ENCODE peak calls at places on chromosomes 11 and 22, in ten cellular contexts. One of them, this sample, is unnamed.

GRCh38 chr11:44823920-44824704 is 97.3 kb downstream of the TSPAN18 start:
- DNase-seq in epithelial cell of prostate: no peak
- DNase-seq in T1000: no peak
- DNase-seq in NCI-H1092 treated with DMSO at 0.1 percent for 48 hours: no peak
- DNase-seq in fibroblast of lung: no peak
- DNase-seq in memory B cell: no peak
- DNase-seq in spleen: peak; percentile 82
- DNase-seq in fibroblast of the aortic adventitia: no peak
- DNase-seq in CD4-positive, CD25-positive, alpha-beta regulatory T cell: no peak
- DNase-seq in NCI-H526 treated with DMSO at 0.1 percent for 48 hours: no peak
- DNase-seq in this sample: no peak

GRCh38 chr22:39148727-39149535 is 3.5 kb downstream of the CBX7 start:
- DNase-seq in epithelial cell of prostate: no peak
- DNase-seq in T1000: no peak
- DNase-seq in NCI-H1092 treated with DMSO at 0.1 percent for 48 hours: no peak
- DNase-seq in fibroblast of lung: no peak
- DNase-seq in memory B cell: peak; percentile 57
- DNase-seq in spleen: peak; percentile 88
- DNase-seq in fibroblast of the aortic adventitia: no peak
- DNase-seq in CD4-positive, CD25-positive, alpha-beta regulatory T cell: peak; percentile 59
- DNase-seq in NCI-H526 treated with DMSO at 0.1 percent for 48 hours: no peak
- DNase-seq in this sample: no peak

GRCh38 chr11:130858215-130858614 is 58.1 kb downstream of the SNX19 start:
- DNase-seq in epithelial cell of prostate: no peak
- DNase-seq in T1000: no peak
- DNase-seq in NCI-H1092 treated with DMSO at 0.1 percent for 48 hours: no peak
- DNase-seq in fibroblast of lung: no peak
- DNase-seq in memory B cell: no peak
- DNase-seq in spleen: no peak
- DNase-seq in fibroblast of the aortic adventitia: no peak
- DNase-seq in CD4-positive, CD25-positive, alpha-beta regulatory T cell: no peak
- DNase-seq in NCI-H526 treated with DMSO at 0.1 percent for 48 hours: peak; percentile 41
- DNase-seq in this sample: no peak

GRCh38 chr22:39728236-39728860 is 157.8 kb downstream of the CACNA1I start:
- DNase-seq in epithelial cell of prostate: no peak
- DNase-seq in T1000: no peak
- DNase-seq in NCI-H1092 treated with DMSO at 0.1 percent for 48 hours: no peak
- DNase-seq in fibroblast of lung: no peak
- DNase-seq in memory B cell: no peak
- DNase-seq in spleen: no peak
- DNase-seq in fibroblast of the aortic adventitia: no peak
- DNase-seq in CD4-positive, CD25-positive, alpha-beta regulatory T cell: no peak
- DNase-seq in NCI-H526 treated with DMSO at 0.1 percent for 48 hours: no peak
- DNase-seq in this sample: no peak

GRCh38 chr11:89487016-89487415 is 4.2 kb downstream of the NOX4 start:
- DNase-seq in epithelial cell of prostate: peak; percentile 5
- DNase-seq in T1000: no peak
- DNase-seq in NCI-H1092 treated with DMSO at 0.1 percent for 48 hours: no peak
- DNase-seq in fibroblast of lung: peak; percentile 71
- DNase-seq in memory B cell: no peak
- DNase-seq in spleen: no peak
- DNase-seq in fibroblast of the aortic adventitia: peak; percentile 16
- DNase-seq in CD4-positive, CD25-positive, alpha-beta regulatory T cell: no peak
- DNase-seq in NCI-H526 treated with DMSO at 0.1 percent for 48 hours: no peak
- DNase-seq in this sample: no peak

GRCh38 chr11:83252941-83253340 is 33.2 kb downstream of the CCDC90B start:
- DNase-seq in epithelial cell of prostate: no peak
- DNase-seq in T1000: no peak
- DNase-seq in NCI-H1092 treated with DMSO at 0.1 percent for 48 hours: no peak
- DNase-seq in fibroblast of lung: no peak
- DNase-seq in memory B cell: no peak
- DNase-seq in spleen: no peak
- DNase-seq in fibroblast of the aortic adventitia: no peak
- DNase-seq in CD4-positive, CD25-positive, alpha-beta regulatory T cell: no peak
- DNase-seq in NCI-H526 treated with DMSO at 0.1 percent for 48 hours: no peak
- DNase-seq in this sample: no peak

GRCh38 chr11:11998091-11998781 is 10.2 kb downstream of the DKK3 start:
- DNase-seq in epithelial cell of prostate: peak; percentile 51
- DNase-seq in T1000: peak; percentile 13
- DNase-seq in NCI-H1092 treated with DMSO at 0.1 percent for 48 hours: no peak
- DNase-seq in fibroblast of lung: peak; percentile 96
- DNase-seq in memory B cell: no peak
- DNase-seq in spleen: no peak
- DNase-seq in fibroblast of the aortic adventitia: peak; percentile 86
- DNase-seq in CD4-positive, CD25-positive, alpha-beta regulatory T cell: no peak
- DNase-seq in NCI-H526 treated with DMSO at 0.1 percent for 48 hours: no peak
- DNase-seq in this sample: no peak

GRCh38 chr22:45205624-45205925 is 35.1 kb downstream of the KIAA0930 start:
- DNase-seq in epithelial cell of prostate: no peak
- DNase-seq in T1000: no peak
- DNase-seq in NCI-H1092 treated with DMSO at 0.1 percent for 48 hours: no peak
- DNase-seq in fibroblast of lung: no peak
- DNase-seq in memory B cell: no peak
- DNase-seq in spleen: peak; percentile 43
- DNase-seq in fibroblast of the aortic adventitia: no peak
- DNase-seq in CD4-positive, CD25-positive, alpha-beta regulatory T cell: no peak
- DNase-seq in NCI-H526 treated with DMSO at 0.1 percent for 48 hours: no peak
- DNase-seq in this sample: no peak

GRCh38 chr11:44607324-44607962 is 42.0 kb downstream of the CD82 start:
- DNase-seq in epithelial cell of prostate: peak; percentile 22
- DNase-seq in T1000: no peak
- DNase-seq in NCI-H1092 treated with DMSO at 0.1 percent for 48 hours: no peak
- DNase-seq in fibroblast of lung: peak; percentile 39
- DNase-seq in memory B cell: no peak
- DNase-seq in spleen: no peak
- DNase-seq in fibroblast of the aortic adventitia: no peak
- DNase-seq in CD4-positive, CD25-positive, alpha-beta regulatory T cell: no peak
- DNase-seq in NCI-H526 treated with DMSO at 0.1 percent for 48 hours: no peak
- DNase-seq in this sample: no peak

GRCh38 chr11:26522912-26523610 is 49.0 kb downstream of the MUC15 start:
- DNase-seq in epithelial cell of prostate: peak; percentile 3
- DNase-seq in T1000: no peak
- DNase-seq in NCI-H1092 treated with DMSO at 0.1 percent for 48 hours: peak; percentile 4
- DNase-seq in fibroblast of lung: peak; percentile 11
- DNase-seq in memory B cell: no peak
- DNase-seq in spleen: no peak
- DNase-seq in fibroblast of the aortic adventitia: peak; percentile 17
- DNase-seq in CD4-positive, CD25-positive, alpha-beta regulatory T cell: no peak
- DNase-seq in NCI-H526 treated with DMSO at 0.1 percent for 48 hours: no peak
- DNase-seq in this sample: no peak

GRCh38 chr11:9862981-9863380 is 199.1 kb downstream of the SWAP70 start:
- DNase-seq in epithelial cell of prostate: no peak
- DNase-seq in T1000: no peak
- DNase-seq in NCI-H1092 treated with DMSO at 0.1 percent for 48 hours: no peak
- DNase-seq in fibroblast of lung: no peak
- DNase-seq in memory B cell: no peak
- DNase-seq in spleen: no peak
- DNase-seq in fibroblast of the aortic adventitia: peak; percentile 49
- DNase-seq in CD4-positive, CD25-positive, alpha-beta regulatory T cell: no peak
- DNase-seq in NCI-H526 treated with DMSO at 0.1 percent for 48 hours: no peak
- DNase-seq in this sample: no peak

GRCh38 chr22:24236656-24237055 is 8.2 kb downstream of the GGT5 start:
- DNase-seq in epithelial cell of prostate: no peak
- DNase-seq in T1000: no peak
- DNase-seq in NCI-H1092 treated with DMSO at 0.1 percent for 48 hours: no peak
- DNase-seq in fibroblast of lung: no peak
- DNase-seq in memory B cell: no peak
- DNase-seq in spleen: no peak
- DNase-seq in fibroblast of the aortic adventitia: no peak
- DNase-seq in CD4-positive, CD25-positive, alpha-beta regulatory T cell: no peak
- DNase-seq in NCI-H526 treated with DMSO at 0.1 percent for 48 hours: no peak
- DNase-seq in this sample: no peak

GRCh38 chr11:17846852-17847453 is 112.4 kb downstream of the KCNC1 start:
- DNase-seq in epithelial cell of prostate: no peak
- DNase-seq in T1000: no peak
- DNase-seq in NCI-H1092 treated with DMSO at 0.1 percent for 48 hours: no peak
- DNase-seq in fibroblast of lung: peak; percentile 68
- DNase-seq in memory B cell: no peak
- DNase-seq in spleen: no peak
- DNase-seq in fibroblast of the aortic adventitia: peak; percentile 28
- DNase-seq in CD4-positive, CD25-positive, alpha-beta regulatory T cell: no peak
- DNase-seq in NCI-H526 treated with DMSO at 0.1 percent for 48 hours: no peak
- DNase-seq in this sample: no peak

GRCh38 chr11:45083544-45084087 is 62.8 kb upstream of the PRDM11 start:
- DNase-seq in epithelial cell of prostate: no peak
- DNase-seq in T1000: no peak
- DNase-seq in NCI-H1092 treated with DMSO at 0.1 percent for 48 hours: no peak
- DNase-seq in fibroblast of lung: no peak
- DNase-seq in memory B cell: no peak
- DNase-seq in spleen: no peak
- DNase-seq in fibroblast of the aortic adventitia: no peak
- DNase-seq in CD4-positive, CD25-positive, alpha-beta regulatory T cell: no peak
- DNase-seq in NCI-H526 treated with DMSO at 0.1 percent for 48 hours: no peak
- DNase-seq in this sample: no peak

GRCh38 chr11:5992604-5993251 is 5.9 kb upstream of the OR52L1 start:
- DNase-seq in epithelial cell of prostate: no peak
- DNase-seq in T1000: no peak
- DNase-seq in NCI-H1092 treated with DMSO at 0.1 percent for 48 hours: no peak
- DNase-seq in fibroblast of lung: peak; percentile 0
- DNase-seq in memory B cell: no peak
- DNase-seq in spleen: no peak
- DNase-seq in fibroblast of the aortic adventitia: peak; percentile 29
- DNase-seq in CD4-positive, CD25-positive, alpha-beta regulatory T cell: no peak
- DNase-seq in NCI-H526 treated with DMSO at 0.1 percent for 48 hours: peak; percentile 9
- DNase-seq in this sample: no peak

GRCh38 chr11:72696866-72697428 is 22.7 kb upstream of the PDE2A start:
- DNase-seq in epithelial cell of prostate: no peak
- DNase-seq in T1000: no peak
- DNase-seq in NCI-H1092 treated with DMSO at 0.1 percent for 48 hours: no peak
- DNase-seq in fibroblast of lung: no peak
- DNase-seq in memory B cell: no peak
- DNase-seq in spleen: no peak
- DNase-seq in fibroblast of the aortic adventitia: no peak
- DNase-seq in CD4-positive, CD25-positive, alpha-beta regulatory T cell: no peak
- DNase-seq in NCI-H526 treated with DMSO at 0.1 percent for 48 hours: no peak
- DNase-seq in this sample: no peak

GRCh38 chr11:44524751-44525171 is 40.7 kb upstream of the CD82 start:
- DNase-seq in epithelial cell of prostate: no peak
- DNase-seq in T1000: no peak
- DNase-seq in NCI-H1092 treated with DMSO at 0.1 percent for 48 hours: no peak
- DNase-seq in fibroblast of lung: peak; percentile 56
- DNase-seq in memory B cell: no peak
- DNase-seq in spleen: no peak
- DNase-seq in fibroblast of the aortic adventitia: no peak
- DNase-seq in CD4-positive, CD25-positive, alpha-beta regulatory T cell: no peak
- DNase-seq in NCI-H526 treated with DMSO at 0.1 percent for 48 hours: no peak
- DNase-seq in this sample: no peak

GRCh38 chr22:30732426-30732825 is 37.8 kb downstream of the OSBP2 start:
- DNase-seq in epithelial cell of prostate: no peak
- DNase-seq in T1000: no peak
- DNase-seq in NCI-H1092 treated with DMSO at 0.1 percent for 48 hours: no peak
- DNase-seq in fibroblast of lung: no peak
- DNase-seq in memory B cell: no peak
- DNase-seq in spleen: no peak
- DNase-seq in fibroblast of the aortic adventitia: no peak
- DNase-seq in CD4-positive, CD25-positive, alpha-beta regulatory T cell: no peak
- DNase-seq in NCI-H526 treated with DMSO at 0.1 percent for 48 hours: no peak
- DNase-seq in this sample: no peak

GRCh38 chr11:441418-442274 is at the start of gene ANO9:
- DNase-seq in epithelial cell of prostate: no peak
- DNase-seq in T1000: no peak
- DNase-seq in NCI-H1092 treated with DMSO at 0.1 percent for 48 hours: peak; percentile 11
- DNase-seq in fibroblast of lung: no peak
- DNase-seq in memory B cell: peak; percentile 56
- DNase-seq in spleen: peak; percentile 89
- DNase-seq in fibroblast of the aortic adventitia: no peak
- DNase-seq in CD4-positive, CD25-positive, alpha-beta regulatory T cell: peak; percentile 49
- DNase-seq in NCI-H526 treated with DMSO at 0.1 percent for 48 hours: peak; percentile 73
- DNase-seq in this sample: no peak

GRCh38 chr22:44963055-44963454 is 46.8 kb downstream of the PHF21B start:
- DNase-seq in epithelial cell of prostate: no peak
- DNase-seq in T1000: no peak
- DNase-seq in NCI-H1092 treated with DMSO at 0.1 percent for 48 hours: no peak
- DNase-seq in fibroblast of lung: no peak
- DNase-seq in memory B cell: no peak
- DNase-seq in spleen: no peak
- DNase-seq in fibroblast of the aortic adventitia: no peak
- DNase-seq in CD4-positive, CD25-positive, alpha-beta regulatory T cell: no peak
- DNase-seq in NCI-H526 treated with DMSO at 0.1 percent for 48 hours: no peak
- DNase-seq in this sample: no peak

GRCh38 chr11:36456136-36456535 is 53.9 kb downstream of the TRAF6 start:
- DNase-seq in epithelial cell of prostate: no peak
- DNase-seq in T1000: no peak
- DNase-seq in NCI-H1092 treated with DMSO at 0.1 percent for 48 hours: no peak
- DNase-seq in fibroblast of lung: peak; percentile 80
- DNase-seq in memory B cell: no peak
- DNase-seq in spleen: no peak
- DNase-seq in fibroblast of the aortic adventitia: peak; percentile 71
- DNase-seq in CD4-positive, CD25-positive, alpha-beta regulatory T cell: no peak
- DNase-seq in NCI-H526 treated with DMSO at 0.1 percent for 48 hours: no peak
- DNase-seq in this sample: no peak

GRCh38 chr11:11701070-11701469 is 79.3 kb upstream of the GALNT18 start:
- DNase-seq in epithelial cell of prostate: no peak
- DNase-seq in T1000: no peak
- DNase-seq in NCI-H1092 treated with DMSO at 0.1 percent for 48 hours: no peak
- DNase-seq in fibroblast of lung: peak; percentile 11
- DNase-seq in memory B cell: no peak
- DNase-seq in spleen: no peak
- DNase-seq in fibroblast of the aortic adventitia: peak; percentile 31
- DNase-seq in CD4-positive, CD25-positive, alpha-beta regulatory T cell: no peak
- DNase-seq in NCI-H526 treated with DMSO at 0.1 percent for 48 hours: no peak
- DNase-seq in this sample: no peak

GRCh38 chr11:128734439-128735224 is 40.8 kb downstream of the FLI1 start:
- DNase-seq in epithelial cell of prostate: no peak
- DNase-seq in T1000: no peak
- DNase-seq in NCI-H1092 treated with DMSO at 0.1 percent for 48 hours: no peak
- DNase-seq in fibroblast of lung: no peak
- DNase-seq in memory B cell: peak; percentile 41
- DNase-seq in spleen: peak; percentile 89
- DNase-seq in fibroblast of the aortic adventitia: no peak
- DNase-seq in CD4-positive, CD25-positive, alpha-beta regulatory T cell: no peak
- DNase-seq in NCI-H526 treated with DMSO at 0.1 percent for 48 hours: no peak
- DNase-seq in this sample: no peak

GRCh38 chr11:1220941-1221721 is 1.7 kb upstream of the MUC5B start:
- DNase-seq in epithelial cell of prostate: no peak
- DNase-seq in T1000: no peak
- DNase-seq in NCI-H1092 treated with DMSO at 0.1 percent for 48 hours: no peak
- DNase-seq in fibroblast of lung: no peak
- DNase-seq in memory B cell: no peak
- DNase-seq in spleen: peak; percentile 48
- DNase-seq in fibroblast of the aortic adventitia: no peak
- DNase-seq in CD4-positive, CD25-positive, alpha-beta regulatory T cell: no peak
- DNase-seq in NCI-H526 treated with DMSO at 0.1 percent for 48 hours: no peak
- DNase-seq in this sample: no peak

GRCh38 chr11:2094354-2095197 is 44.6 kb downstream of the IGF2 start:
- DNase-seq in epithelial cell of prostate: no peak
- DNase-seq in T1000: no peak
- DNase-seq in NCI-H1092 treated with DMSO at 0.1 percent for 48 hours: no peak
- DNase-seq in fibroblast of lung: no peak
- DNase-seq in memory B cell: no peak
- DNase-seq in spleen: peak; percentile 68
- DNase-seq in fibroblast of the aortic adventitia: no peak
- DNase-seq in CD4-positive, CD25-positive, alpha-beta regulatory T cell: no peak
- DNase-seq in NCI-H526 treated with DMSO at 0.1 percent for 48 hours: no peak
- DNase-seq in this sample: no peak

GRCh38 chr22:29205598-29206371 is at the start of gene EMID1:
- DNase-seq in epithelial cell of prostate: no peak
- DNase-seq in T1000: no peak
- DNase-seq in NCI-H1092 treated with DMSO at 0.1 percent for 48 hours: no peak
- DNase-seq in fibroblast of lung: peak; percentile 35
- DNase-seq in memory B cell: no peak
- DNase-seq in spleen: peak; percentile 84
- DNase-seq in fibroblast of the aortic adventitia: no peak
- DNase-seq in CD4-positive, CD25-positive, alpha-beta regulatory T cell: no peak
- DNase-seq in NCI-H526 treated with DMSO at 0.1 percent for 48 hours: peak; percentile 6
- DNase-seq in this sample: no peak

This sample was measured in NCI-H1048.